ENCODE peak calls at places on chromosomes 12 and 14, in ten cellular contexts. One of them, this sample, is unnamed.

GRCh38 chr12:131591714-131592709 is 118.9 kb upstream of the SFSWAP start:
- DNase-seq in foreskin fibroblast: no peak
- DNase-seq in HT1080: no peak
- DNase-seq in HEK293T: no peak
- DNase-seq in astrocyte: no peak
- DNase-seq in NCI-H1417: no peak
- DNase-seq in MCF 10A: no peak
- DNase-seq in AG08395: no peak
- DNase-seq in central memory CD4-positive, alpha-beta T cell: no peak
- DNase-seq in CD14-positive monocyte: no peak
- DNase-seq in this sample: no peak

GRCh38 chr12:127722651-127723050 is 544.3 kb upstream of the TMEM132C start:
- DNase-seq in foreskin fibroblast: no peak
- DNase-seq in HT1080: no peak
- DNase-seq in HEK293T: no peak
- DNase-seq in astrocyte: no peak
- DNase-seq in NCI-H1417: no peak
- DNase-seq in MCF 10A: no peak
- DNase-seq in AG08395: no peak
- DNase-seq in central memory CD4-positive, alpha-beta T cell: no peak
- DNase-seq in CD14-positive monocyte: no peak
- DNase-seq in this sample: no peak

GRCh38 chr12:73413974-73414373 is 1123.7 kb upstream of the ATXN7L3B start:
- DNase-seq in foreskin fibroblast: no peak
- DNase-seq in HT1080: no peak
- DNase-seq in HEK293T: no peak
- DNase-seq in astrocyte: no peak
- DNase-seq in NCI-H1417: no peak
- DNase-seq in MCF 10A: no peak
- DNase-seq in AG08395: no peak
- DNase-seq in central memory CD4-positive, alpha-beta T cell: no peak
- DNase-seq in CD14-positive monocyte: no peak
- DNase-seq in this sample: no peak

GRCh38 chr12:104715562-104716182 is 242.4 kb downstream of the SLC41A2 start:
- DNase-seq in foreskin fibroblast: no peak
- DNase-seq in HT1080: no peak
- DNase-seq in HEK293T: no peak
- DNase-seq in astrocyte: no peak
- DNase-seq in NCI-H1417: peak
- DNase-seq in MCF 10A: no peak
- DNase-seq in AG08395: no peak
- DNase-seq in central memory CD4-positive, alpha-beta T cell: no peak
- DNase-seq in CD14-positive monocyte: no peak
- DNase-seq in this sample: no peak

GRCh38 chr12:115660211-115660805 is 617.2 kb downstream of the MED13L start:
- DNase-seq in foreskin fibroblast: peak
- DNase-seq in HT1080: peak
- DNase-seq in HEK293T: no peak
- DNase-seq in astrocyte: no peak
- DNase-seq in NCI-H1417: no peak
- DNase-seq in MCF 10A: peak
- DNase-seq in AG08395: peak
- DNase-seq in central memory CD4-positive, alpha-beta T cell: no peak
- DNase-seq in CD14-positive monocyte: no peak
- DNase-seq in this sample: no peak

GRCh38 chr12:30997685-30998440 is 71.3 kb downstream of the TSPAN11 start:
- DNase-seq in foreskin fibroblast: no peak
- DNase-seq in HT1080: no peak
- DNase-seq in HEK293T: no peak
- DNase-seq in astrocyte: no peak
- DNase-seq in NCI-H1417: no peak
- DNase-seq in MCF 10A: no peak
- DNase-seq in AG08395: no peak
- DNase-seq in central memory CD4-positive, alpha-beta T cell: no peak
- DNase-seq in CD14-positive monocyte: peak
- DNase-seq in this sample: no peak

GRCh38 chr12:123111498-123112165 is 39.3 kb downstream of the PITPNM2 start:
- DNase-seq in foreskin fibroblast: no peak
- DNase-seq in HT1080: peak
- DNase-seq in HEK293T: no peak
- DNase-seq in astrocyte: peak
- DNase-seq in NCI-H1417: no peak
- DNase-seq in MCF 10A: no peak
- DNase-seq in AG08395: no peak
- DNase-seq in central memory CD4-positive, alpha-beta T cell: no peak
- DNase-seq in CD14-positive monocyte: no peak
- DNase-seq in this sample: no peak

GRCh38 chr14:106141242-106142220 is 615.1 kb downstream of the TMEM121 start:
- DNase-seq in foreskin fibroblast: no peak
- DNase-seq in HT1080: no peak
- DNase-seq in HEK293T: no peak
- DNase-seq in astrocyte: no peak
- DNase-seq in NCI-H1417: no peak
- DNase-seq in MCF 10A: no peak
- DNase-seq in AG08395: no peak
- DNase-seq in central memory CD4-positive, alpha-beta T cell: peak
- DNase-seq in CD14-positive monocyte: no peak
- DNase-seq in this sample: no peak

GRCh38 chr12:75672212-75672611 is 160.8 kb upstream of the KRR1 start:
- DNase-seq in foreskin fibroblast: no peak
- DNase-seq in HT1080: no peak
- DNase-seq in HEK293T: no peak
- DNase-seq in astrocyte: no peak
- DNase-seq in NCI-H1417: peak
- DNase-seq in MCF 10A: no peak
- DNase-seq in AG08395: no peak
- DNase-seq in central memory CD4-positive, alpha-beta T cell: no peak
- DNase-seq in CD14-positive monocyte: no peak
- DNase-seq in this sample: no peak

GRCh38 chr14:90758959-90759358 is 57.3 kb downstream of the TTC7B start:
- DNase-seq in foreskin fibroblast: peak
- DNase-seq in HT1080: no peak
- DNase-seq in HEK293T: no peak
- DNase-seq in astrocyte: no peak
- DNase-seq in NCI-H1417: no peak
- DNase-seq in MCF 10A: no peak
- DNase-seq in AG08395: peak
- DNase-seq in central memory CD4-positive, alpha-beta T cell: no peak
- DNase-seq in CD14-positive monocyte: no peak
- DNase-seq in this sample: peak

GRCh38 chr14:66507181-66507721 is 696 bp upstream of the GPHN start:
- DNase-seq in foreskin fibroblast: no peak
- DNase-seq in HT1080: no peak
- DNase-seq in HEK293T: no peak
- DNase-seq in astrocyte: no peak
- DNase-seq in NCI-H1417: no peak
- DNase-seq in MCF 10A: no peak
- DNase-seq in AG08395: no peak
- DNase-seq in central memory CD4-positive, alpha-beta T cell: no peak
- DNase-seq in CD14-positive monocyte: no peak
- DNase-seq in this sample: no peak

GRCh38 chr12:51181558-51181957 is 8.6 kb upstream of the TFCP2 start:
- DNase-seq in foreskin fibroblast: no peak
- DNase-seq in HT1080: no peak
- DNase-seq in HEK293T: peak
- DNase-seq in astrocyte: no peak
- DNase-seq in NCI-H1417: no peak
- DNase-seq in MCF 10A: no peak
- DNase-seq in AG08395: no peak
- DNase-seq in central memory CD4-positive, alpha-beta T cell: no peak
- DNase-seq in CD14-positive monocyte: no peak
- DNase-seq in this sample: no peak

GRCh38 chr12:19263666-19264065 is 134.1 kb downstream of the PLEKHA5 start:
- DNase-seq in foreskin fibroblast: no peak
- DNase-seq in HT1080: no peak
- DNase-seq in HEK293T: no peak
- DNase-seq in astrocyte: no peak
- DNase-seq in NCI-H1417: no peak
- DNase-seq in MCF 10A: no peak
- DNase-seq in AG08395: no peak
- DNase-seq in central memory CD4-positive, alpha-beta T cell: no peak
- DNase-seq in CD14-positive monocyte: no peak
- DNase-seq in this sample: no peak

GRCh38 chr12:96452271-96452922 is 37.0 kb upstream of the CFAP54 start:
- DNase-seq in foreskin fibroblast: peak
- DNase-seq in HT1080: no peak
- DNase-seq in HEK293T: no peak
- DNase-seq in astrocyte: no peak
- DNase-seq in NCI-H1417: no peak
- DNase-seq in MCF 10A: peak
- DNase-seq in AG08395: no peak
- DNase-seq in central memory CD4-positive, alpha-beta T cell: no peak
- DNase-seq in CD14-positive monocyte: no peak
- DNase-seq in this sample: no peak

GRCh38 chr14:96839251-96839650 is 42.1 kb downstream of the VRK1 start:
- DNase-seq in foreskin fibroblast: no peak
- DNase-seq in HT1080: no peak
- DNase-seq in HEK293T: no peak
- DNase-seq in astrocyte: no peak
- DNase-seq in NCI-H1417: no peak
- DNase-seq in MCF 10A: no peak
- DNase-seq in AG08395: no peak
- DNase-seq in central memory CD4-positive, alpha-beta T cell: no peak
- DNase-seq in CD14-positive monocyte: no peak
- DNase-seq in this sample: no peak